ENCODE peak calls at places on chromosomes 13 and 19, in four cellular contexts. L, Z, A and M are unnamed samples.
A peak's percentile ranks its signal among the peaks of the same experiment; 100 is the strongest.

GRCh38 chr13:113361406-113361805 is 2.5 kb downstream of the GRTP1 start:
- DNase-seq in L (no peak), Z (no peak), A (no peak), M (no peak)

GRCh38 chr19:2212861-2213711 is 23.0 kb downstream of the PLEKHJ1 start:
- DNase-seq in L (no peak), Z (no peak), A (no peak), M (no peak)

GRCh38 chr19:1182727-1183126 is 8.7 kb upstream of the SBNO2 start:
- DNase-seq in L (no peak), Z (no peak), A (no peak), M (no peak)

GRCh38 chr19:36009633-36010379 is 1.2 kb upstream of the SYNE4 start:
- DNase-seq in L (no peak), Z (no peak), A (no peak), M (no peak)

GRCh38 chr13:109226631-109227030 is 559.8 kb downstream of the IRS2 start:
- DNase-seq in L (peak; percentile 11), Z (no peak), A (no peak), M (no peak)

GRCh38 chr13:42990147-42990990 is 1.7 kb downstream of the EPSTI1 start:
- DNase-seq in L (no peak), Z (peak; percentile 76), A (no peak), M (no peak)

GRCh38 chr13:113552786-113553540 is 31.6 kb upstream of the TFDP1 start:
- DNase-seq in L (no peak), Z (no peak), A (no peak), M (peak; percentile 51)

GRCh38 chr19:30587869-30588268 is 215.7 kb downstream of the ZNF536 start:
- DNase-seq in L (no peak), Z (no peak), A (no peak), M (no peak)